ENCODE peak calls at places on chromosome 3, in six cellular contexts. W is spleen, Y is heart left ventricle, X is foreskin fibroblast, I is GM20000, H is RWPE1. V is an unnamed sample.

GRCh38 chr3:52023860-52024764 is 28.4 kb upstream of the RPL29 start:
- DNase-seq in W (no peak), Y (no peak), X (no peak), I (peak), H (no peak), V (peak)

GRCh38 chr3:141102372-141102771 is 51.2 kb downstream of the SPSB4 start:
- DNase-seq in W (no peak), Y (no peak), X (no peak), I (no peak), H (no peak), V (no peak)

GRCh38 chr3:52405066-52405465 is 39.8 kb downstream of the SEMA3G start:
- DNase-seq in W (peak), Y (no peak), X (no peak), I (no peak), H (no peak), V (no peak)

GRCh38 chr3:10021856-10022775 is 4.1 kb upstream of the FANCD2 start:
- DNase-seq in W (no peak), Y (no peak), X (no peak), I (no peak), H (no peak), V (no peak)

GRCh38 chr3:40532252-40532651 is 7.5 kb downstream of the ZNF621 start:
- DNase-seq in W (no peak), Y (no peak), X (no peak), I (no peak), H (no peak), V (no peak)

GRCh38 chr3:166527325-166527724 is 690.1 kb upstream of the BCHE start:
- DNase-seq in W (no peak), Y (no peak), X (no peak), I (no peak), H (no peak), V (no peak)

GRCh38 chr3:123310741-123311140 is 109.0 kb downstream of the SEC22A start:
- DNase-seq in W (no peak), Y (no peak), X (peak), I (no peak), H (no peak), V (no peak)

GRCh38 chr3:51295625-51296024 is 89.5 kb upstream of the MANF start:
- DNase-seq in W (no peak), Y (no peak), X (no peak), I (peak), H (no peak), V (peak)

GRCh38 chr3:124277516-124277890 is 285.6 kb upstream of the ROPN1 start:
- DNase-seq in W (no peak), Y (no peak), X (no peak), I (no peak), H (no peak), V (no peak)

GRCh38 chr3:101884776-101885175 is 35.5 kb downstream of the NFKBIZ start:
- DNase-seq in W (no peak), Y (no peak), X (no peak), I (no peak), H (peak), V (no peak)
- TF ChIP-seq CTCF in W (no peak), Y (no peak), X (no peak), I (no peak), H (no peak), V (no peak)

GRCh38 chr3:104133630-104134029 is 1233.1 kb upstream of the ALCAM start:
- DNase-seq in W (no peak), Y (no peak), X (no peak), I (no peak), H (no peak), V (no peak)
- TF ChIP-seq CTCF in W (no peak), Y (no peak), X (no peak), I (no peak), H (no peak), V (no peak)

DNA sequence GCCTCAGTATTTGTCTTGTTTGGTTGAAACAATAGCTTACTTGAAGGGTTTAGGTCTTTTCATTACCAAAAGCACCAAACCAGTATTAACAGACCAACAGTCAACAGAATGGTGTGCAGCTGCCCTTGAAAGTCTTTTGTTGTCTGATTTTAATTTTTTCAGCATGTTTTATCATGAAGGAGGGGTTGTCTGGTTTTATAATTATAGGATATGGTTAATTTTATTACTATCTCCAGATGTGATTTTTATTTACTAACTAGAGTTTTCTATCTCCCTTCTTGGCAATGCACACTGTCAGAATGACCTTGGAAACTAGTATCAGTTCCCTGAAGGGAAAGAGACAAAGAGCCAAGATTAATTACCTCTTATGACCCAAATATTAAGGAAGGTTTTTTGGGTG is 9.2 kb upstream of the CD200R1L start:
- DNase-seq in W (no peak), Y (no peak), X (no peak), I (no peak), H (no peak), V (no peak)
- TF ChIP-seq CTCF in W (no peak), Y (no peak), X (no peak), I (no peak), H (no peak), V (no peak)

GRCh38 chr3:18127181-18127863 is 297.8 kb downstream of the SATB1 start:
- DNase-seq in W (no peak), Y (no peak), X (no peak), I (peak), H (no peak), V (peak)
- TF ChIP-seq CTCF in W (no peak), Y (no peak), X (no peak), I (no peak), H (no peak), V (peak)

GRCh38 chr3:196985954-196986885 is 17.6 kb upstream of the PIGZ start:
- DNase-seq in W (no peak), Y (no peak), X (no peak), I (no peak), H (no peak), V (no peak)
- TF ChIP-seq CTCF in W (no peak), Y (no peak), X (no peak), I (no peak), H (no peak), V (no peak)

DNA sequence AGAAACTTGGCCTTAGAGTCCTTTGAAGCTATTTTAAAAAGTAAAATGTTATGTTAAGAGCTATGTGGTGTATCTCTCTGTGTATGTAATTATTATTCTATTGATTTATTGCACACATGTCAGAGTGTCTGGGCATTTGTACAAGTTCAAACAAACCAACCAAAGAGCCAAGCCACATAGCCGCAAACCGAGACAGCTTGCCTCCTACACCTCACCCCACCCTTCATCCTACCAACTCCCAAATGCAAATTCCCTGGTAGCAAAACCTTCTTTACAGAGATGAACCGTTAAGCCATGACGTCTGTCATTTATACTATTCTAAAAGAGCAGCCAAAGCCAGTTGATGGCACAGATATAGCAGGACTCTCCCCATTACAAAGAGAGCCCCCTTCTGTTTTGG is 332.3 kb downstream of the ERC2 start:
- DNase-seq in W (no peak), Y (no peak), X (no peak), I (no peak), H (no peak), V (no peak)
- TF ChIP-seq CTCF in W (no peak), Y (no peak), X (no peak), I (no peak), H (no peak), V (no peak)

DNA sequence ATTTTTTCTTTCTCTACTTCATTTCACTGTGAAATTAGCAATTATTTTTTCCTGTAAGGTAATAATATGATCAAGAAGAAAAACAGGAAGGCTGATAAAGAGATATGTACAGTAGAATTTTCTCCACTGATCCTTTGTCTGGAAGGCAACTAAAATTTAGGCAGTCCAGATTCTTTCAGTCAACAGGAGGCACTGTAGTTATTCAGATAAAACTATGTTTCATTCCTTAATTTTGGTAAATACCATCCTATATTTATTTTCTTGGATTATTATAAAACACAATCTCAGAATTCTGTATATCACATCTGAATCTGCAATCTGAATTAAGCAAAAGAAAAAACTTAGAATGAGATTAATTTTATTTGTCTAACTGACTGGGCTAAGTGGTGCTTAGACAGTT is 343.2 kb downstream of the LSAMP start:
- DNase-seq in W (no peak), Y (no peak), X (no peak), I (no peak), H (no peak), V (no peak)
- TF ChIP-seq CTCF in W (no peak), Y (no peak), X (no peak), I (no peak), H (no peak), V (no peak)

V was measured in GM13976.